ENCODE peak calls at places on chromosomes 2 and 18, in four cellular contexts. U is upper lobe of right lung, I is upper lobe of left lung, H is choroid plexus epithelial cell. J is an unnamed sample.

GRCh38 chr2:1750935-1751767 is 6.8 kb upstream of the PXDN start:
- DNase-seq in H (peak), I (peak), U (peak), J (peak)

GRCh38 chr18:43001821-43002220 is 113.7 kb downstream of the RIT2 start:
- DNase-seq in U (no peak), I (no peak), H (peak), J (no peak)

GRCh38 chr2:232245111-232245510 is 133.4 kb upstream of the ALPP start:
- DNase-seq in I (no peak), U (no peak), H (peak), J (no peak)

GRCh38 chr2:199223791-199224190 is 233.9 kb downstream of the SATB2 start:
- DNase-seq in U (no peak), H (peak), I (no peak), J (no peak)

GRCh38 chr18:62018034-62018760 is 125.4 kb upstream of the RNF152 start:
- DNase-seq in I (peak), U (no peak), H (peak), J (no peak)

GRCh38 chr2:133674433-133675331 is 106.4 kb upstream of the NCKAP5 start:
- DNase-seq in U (peak), H (peak), I (peak), J (no peak)

GRCh38 chr2:205660521-205661124 is 21.7 kb upstream of the NRP2 start:
- DNase-seq in I (no peak), U (no peak), H (peak), J (no peak)

GRCh38 chr2:240021488-240022104 is 3.5 kb downstream of the NDUFA10 start:
- DNase-seq in I (peak), U (peak), H (peak), J (peak)

GRCh38 chr18:79121746-79122474 is 52.7 kb downstream of the ATP9B start:
- DNase-seq in U (no peak), I (no peak), H (peak), J (no peak)

GRCh38 chr2:11790228-11790627 is 43.8 kb downstream of the LPIN1 start:
- DNase-seq in H (no peak), U (no peak), I (no peak), J (no peak)

GRCh38 chr2:215896921-215897320 is 116.4 kb downstream of the MREG start:
- DNase-seq in I (no peak), H (no peak), U (no peak), J (no peak)

GRCh38 chr2:240435955-240436625 is 627 bp downstream of the GPC1 start:
- DNase-seq in U (peak), H (peak), I (no peak), J (no peak)

GRCh38 chr2:215881582-215881981 is 131.8 kb downstream of the MREG start:
- DNase-seq in H (no peak), U (no peak), I (no peak), J (no peak)

GRCh38 chr2:67260348-67261277 is 136.5 kb upstream of the ETAA1 start:
- DNase-seq in H (peak), I (peak), U (no peak), J (no peak)

GRCh38 chr2:86785456-86785855 is 5.3 kb downstream of the CD8A start:
- DNase-seq in I (no peak), U (no peak), H (no peak), J (no peak)

GRCh38 chr2:158102446-158102845 is 770 bp downstream of the UPP2 start:
- DNase-seq in U (no peak), I (no peak), H (peak), J (no peak)

GRCh38 chr2:224778474-224778877 is 62.3 kb upstream of the CCDC195 start:
- DNase-seq in U (no peak), I (no peak), H (peak), J (no peak)

GRCh38 chr18:40493316-40493715 is 1461.7 kb upstream of the PIK3C3 start:
- DNase-seq in U (no peak), I (no peak), H (no peak), J (no peak)

GRCh38 chr2:142682528-142682927 is 194.9 kb upstream of the KYNU start:
- DNase-seq in U (no peak), I (no peak), H (peak), J (no peak)
- TF ChIP-seq CTCF in U (no peak), I (no peak), H (peak), J (no peak)

GRCh38 chr2:68643874-68644485 is 601 bp downstream of the PROKR1 start:
- DNase-seq in H (no peak), U (no peak), I (no peak), J (no peak)

GRCh38 chr2:68645523-68645922 is 2.1 kb downstream of the PROKR1 start:
- DNase-seq in U (no peak), H (no peak), I (no peak), J (no peak)

GRCh38 chr2:68646303-68646702 is 2.9 kb downstream of the PROKR1 start:
- DNase-seq in I (no peak), U (no peak), H (peak), J (no peak)

GRCh38 chr2:68643011-68643873 is at the start of gene PROKR1:
- DNase-seq in U (peak), I (peak), H (no peak), J (peak)
- TF ChIP-seq CTCF in U (no peak), I (no peak), H (no peak), J (no peak)

DNA sequence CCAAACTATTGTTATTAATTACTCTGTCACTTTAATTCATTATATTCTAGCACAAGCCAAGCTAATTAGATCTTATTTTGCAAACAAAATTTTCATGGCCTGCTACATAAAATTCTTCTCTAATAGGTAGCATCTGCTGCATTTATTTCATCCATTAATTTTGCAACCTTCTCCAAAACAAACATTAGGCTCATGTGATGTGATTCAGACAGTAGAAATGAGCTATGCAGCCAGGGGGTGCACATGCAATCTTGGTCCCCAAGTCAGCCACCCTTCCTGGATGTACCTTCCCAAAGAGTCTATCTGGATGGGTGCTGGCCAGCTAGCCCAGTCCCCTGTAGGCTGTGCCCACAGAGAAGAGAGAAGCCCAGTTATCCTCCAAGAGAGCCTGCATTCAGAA is 242.1 kb upstream of the OSR1 start:
- DNase-seq in I (no peak), U (no peak), H (peak), J (no peak)
- TF ChIP-seq CTCF in I (no peak), U (no peak), H (peak), J (no peak)

GRCh38 chr2:139034064-139034463 is 253.9 kb upstream of the NXPH2 start:
- DNase-seq in H (no peak), I (no peak), U (no peak), J (no peak)

GRCh38 chr2:139033300-139033699 is 253.1 kb upstream of the NXPH2 start:
- DNase-seq in I (no peak), H (peak), U (no peak), J (no peak)

DNA sequence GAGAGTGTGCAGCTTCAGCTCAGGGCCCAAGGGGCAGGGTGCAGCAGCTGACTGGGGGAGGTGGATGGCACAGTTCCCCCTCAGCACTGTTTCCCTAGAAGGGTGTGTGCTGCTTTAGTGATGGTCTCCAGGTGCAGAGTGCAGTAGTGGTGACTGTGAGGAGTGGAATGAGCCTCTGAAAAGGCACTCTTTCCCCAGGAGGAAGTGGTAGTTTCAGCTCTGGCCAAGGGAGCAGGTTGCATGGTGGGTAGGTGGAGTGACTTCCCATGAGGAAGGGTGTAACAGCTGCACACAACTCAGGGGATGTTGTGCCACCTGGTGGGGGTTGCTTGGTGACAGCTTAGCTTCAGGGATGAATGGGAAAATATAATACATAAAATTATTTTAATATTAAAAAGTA is 251.5 kb upstream of the NXPH2 start:
- DNase-seq in U (no peak), H (peak), I (no peak), J (no peak)
- TF ChIP-seq CTCF in U (no peak), H (peak), I (no peak), J (peak)

GRCh38 chr2:30475542-30475941 is 28.5 kb downstream of the LCLAT1 start:
- DNase-seq in U (no peak), I (no peak), H (peak), J (no peak)
- TF ChIP-seq CTCF in U (peak), I (no peak), H (no peak), J (no peak)

GRCh38 chr2:227308784-227309183 is 16.3 kb upstream of the MFF start:
- DNase-seq in H (peak), I (no peak), U (no peak), J (no peak)

GRCh38 chr2:227310756-227311110 is 14.3 kb upstream of the MFF start:
- DNase-seq in U (no peak), I (no peak), H (peak), J (no peak)

GRCh38 chr2:227313310-227313709 is 11.7 kb upstream of the MFF start:
- DNase-seq in I (no peak), H (no peak), U (no peak), J (no peak)

GRCh38 chr2:227312579-227312978 is 12.5 kb upstream of the MFF start:
- DNase-seq in H (no peak), U (no peak), I (no peak), J (no peak)

GRCh38 chr2:227311861-227312506 is 13.1 kb upstream of the MFF start:
- DNase-seq in H (no peak), I (no peak), U (no peak), J (no peak)
- TF ChIP-seq CTCF in H (no peak), I (no peak), U (no peak), J (no peak)

J was measured in type B pancreatic cell.